ENCODE peak calls at places on chromosomes 12 and 14, in eight cellular contexts. One of them, this sample, is unnamed.

GRCh38 chr14:35932659-35933159 is 106.6 kb downstream of the BRMS1L start:
- DNase-seq in T-cell: peak; percentile 18
- DNase-seq in retinal pigment epithelial cell: no peak
- DNase-seq in Karpas-422: no peak
- DNase-seq in H9: no peak
- DNase-seq in HT-29: no peak
- DNase-seq in cardiac muscle cell: no peak
- DNase-seq in GM19239: no peak
- DNase-seq in this sample: peak; percentile 15

GRCh38 chr12:83573676-83574075 is 887.0 kb downstream of the TMTC2 start:
- DNase-seq in T-cell: no peak
- DNase-seq in retinal pigment epithelial cell: peak; percentile 64
- DNase-seq in Karpas-422: no peak
- DNase-seq in H9: no peak
- DNase-seq in HT-29: peak; percentile 50
- DNase-seq in cardiac muscle cell: no peak
- DNase-seq in GM19239: no peak
- DNase-seq in this sample: no peak

GRCh38 chr12:1915082-1915968 is 3.1 kb downstream of the CACNA2D4 start:
- DNase-seq in T-cell: peak; percentile 33
- DNase-seq in retinal pigment epithelial cell: no peak
- DNase-seq in Karpas-422: no peak
- DNase-seq in H9: peak; percentile 29
- DNase-seq in HT-29: no peak
- DNase-seq in cardiac muscle cell: no peak
- DNase-seq in GM19239: no peak
- DNase-seq in this sample: peak; percentile 7

GRCh38 chr14:105394714-105395537 is 3.4 kb upstream of the TEX22 start:
- DNase-seq in T-cell: no peak
- DNase-seq in retinal pigment epithelial cell: no peak
- DNase-seq in Karpas-422: no peak
- DNase-seq in H9: no peak
- DNase-seq in HT-29: no peak
- DNase-seq in cardiac muscle cell: no peak
- DNase-seq in GM19239: no peak
- DNase-seq in this sample: no peak

GRCh38 chr14:85596562-85596961 is 66.6 kb downstream of the FLRT2 start:
- DNase-seq in T-cell: no peak
- DNase-seq in retinal pigment epithelial cell: no peak
- DNase-seq in Karpas-422: no peak
- DNase-seq in H9: no peak
- DNase-seq in HT-29: no peak
- DNase-seq in cardiac muscle cell: no peak
- DNase-seq in GM19239: no peak
- DNase-seq in this sample: no peak

GRCh38 chr12:38392584-38393144 is 76.1 kb downstream of the ALG10B start:
- DNase-seq in T-cell: no peak
- DNase-seq in retinal pigment epithelial cell: peak; percentile 20
- DNase-seq in Karpas-422: no peak
- DNase-seq in H9: no peak
- DNase-seq in HT-29: no peak
- DNase-seq in cardiac muscle cell: no peak
- DNase-seq in GM19239: no peak
- DNase-seq in this sample: no peak

GRCh38 chr12:106301611-106302321 is 767 bp upstream of the TCP11L2 start:
- DNase-seq in T-cell: peak; percentile 81
- DNase-seq in retinal pigment epithelial cell: peak; percentile 71
- DNase-seq in Karpas-422: peak; percentile 93
- DNase-seq in H9: peak; percentile 72
- DNase-seq in HT-29: peak; percentile 79
- DNase-seq in cardiac muscle cell: peak; percentile 52
- DNase-seq in GM19239: peak; percentile 45
- DNase-seq in this sample: peak; percentile 59

GRCh38 chr12:52280319-52280795 is 5.9 kb downstream of the KRT86 start:
- DNase-seq in T-cell: no peak
- DNase-seq in retinal pigment epithelial cell: peak; percentile 91
- DNase-seq in Karpas-422: no peak
- DNase-seq in H9: no peak
- DNase-seq in HT-29: peak; percentile 90
- DNase-seq in cardiac muscle cell: no peak
- DNase-seq in GM19239: no peak
- DNase-seq in this sample: no peak

GRCh38 chr14:94446126-94446525 is 6.5 kb downstream of the SERPINA11 start:
- DNase-seq in T-cell: no peak
- DNase-seq in retinal pigment epithelial cell: no peak
- DNase-seq in Karpas-422: no peak
- DNase-seq in H9: no peak
- DNase-seq in HT-29: no peak
- DNase-seq in cardiac muscle cell: no peak
- DNase-seq in GM19239: no peak
- DNase-seq in this sample: no peak

GRCh38 chr14:71290960-71291466 is 383.8 kb downstream of the PCNX1 start:
- DNase-seq in T-cell: no peak
- DNase-seq in retinal pigment epithelial cell: peak; percentile 48
- DNase-seq in Karpas-422: no peak
- DNase-seq in H9: no peak
- DNase-seq in HT-29: peak; percentile 46
- DNase-seq in cardiac muscle cell: no peak
- DNase-seq in GM19239: peak; percentile 27
- DNase-seq in this sample: peak; percentile 48

This sample was measured in GM10248.